ENCODE peak calls at places on chromosome 14, in ten cellular contexts. C is endothelial cell; H is fibroblast of lung; T is cardiac fibroblast; E is HL-60; R is activated CD8-positive, alpha-beta T cell treated with anti-CD3 and anti-CD28 coated beads for 36 hours; X is suprapubic skin; U is brain microvascular endothelial cell; Z is mammary epithelial cell; W is choroid plexus epithelial cell. S is an unnamed sample.

GRCh38 chr14:80325112-80325511 is 113.8 kb upstream of the DIO2 start:
- DNase-seq in R (no peak), H (no peak), T (no peak), C (no peak), W (no peak), U (no peak), Z (no peak), X (no peak), E (no peak), S (no peak)

GRCh38 chr14:92551066-92551841 is 37.7 kb downstream of the RIN3 start:
- DNase-seq in R (peak; percentile 72), C (no peak), Z (no peak), W (no peak), E (no peak), H (no peak), U (no peak), X (no peak), T (no peak), S (no peak)

GRCh38 chr14:90555126-90556049 is 158.6 kb downstream of the CALM1 start:
- DNase-seq in Z (no peak), R (no peak), C (no peak), W (no peak), E (no peak), U (no peak), H (no peak), X (no peak), T (no peak), S (no peak)

GRCh38 chr14:90999299-90999698 is 61.1 kb downstream of the RPS6KA5 start:
- DNase-seq in R (no peak), C (no peak), U (no peak), E (no peak), T (no peak), Z (no peak), X (no peak), W (no peak), H (no peak), S (no peak)

GRCh38 chr14:64764641-64765520 is 60.7 kb downstream of the PLEKHG3 start:
- DNase-seq in X (peak; percentile 75), H (peak; percentile 65), U (peak; percentile 70), W (peak; percentile 78), T (peak; percentile 71), C (peak; percentile 82), Z (peak; percentile 61), E (peak; percentile 51), R (peak; percentile 71), S (no peak)

GRCh38 chr14:94390372-94391086 is 2.1 kb upstream of the SERPINA1 start:
- DNase-seq in H (peak; percentile 40), E (peak; percentile 71), R (no peak), W (no peak), C (no peak), X (no peak), Z (peak; percentile 36), T (no peak), U (no peak), S (no peak)

GRCh38 chr14:89417111-89417468 is at the start of gene FOXN3:
- DNase-seq in R (peak; percentile 91), E (peak; percentile 93), X (peak; percentile 97), H (peak; percentile 87), C (peak; percentile 90), T (peak; percentile 88), W (peak; percentile 93), U (peak; percentile 81), Z (peak; percentile 84), S (peak; percentile 75)

GRCh38 chr14:25014440-25014839 is 35.5 kb downstream of the STXBP6 start:
- DNase-seq in W (peak; percentile 22), H (no peak), E (no peak), U (no peak), R (no peak), C (no peak), X (no peak), T (peak; percentile 3), Z (no peak), S (no peak)

GRCh38 chr14:92549096-92549852 is 35.7 kb downstream of the RIN3 start:
- DNase-seq in X (no peak), C (no peak), U (no peak), H (no peak), W (no peak), E (no peak), Z (no peak), T (no peak), R (no peak), S (no peak)

GRCh38 chr14:68694516-68695235 is 98.2 kb downstream of the ZFP36L1 start:
- DNase-seq in R (no peak), T (peak; percentile 84), E (no peak), U (no peak), X (peak; percentile 64), C (no peak), W (peak; percentile 67), Z (no peak), H (peak; percentile 73), S (no peak)

GRCh38 chr14:104117341-104118005 is 20.9 kb upstream of the KIF26A start:
- DNase-seq in H (no peak), X (peak; percentile 69), T (no peak), W (no peak), Z (no peak), E (no peak), U (no peak), R (peak; percentile 1), C (no peak), S (no peak)

GRCh38 chr14:39316844-39317553 is 83.3 kb downstream of the MIA2 start:
- DNase-seq in W (no peak), U (no peak), E (no peak), X (no peak), Z (no peak), C (no peak), T (no peak), H (no peak), R (no peak), S (no peak)

GRCh38 chr14:102952276-102952675 is 29.8 kb downstream of the AMN start:
- DNase-seq in X (no peak), Z (no peak), H (no peak), C (no peak), E (no peak), T (no peak), U (no peak), R (no peak), W (no peak), S (no peak)
- TF ChIP-seq CTCF in X (no peak), Z (no peak), H (no peak), C (no peak), E (no peak), T (no peak), U (no peak), R (no peak), W (no peak), S (no peak)

GRCh38 chr14:71753126-71753830 is 179.0 kb upstream of the RGS6 start:
- DNase-seq in R (peak; percentile 83), Z (peak; percentile 68), C (peak; percentile 82), E (peak; percentile 39), W (peak; percentile 88), H (peak; percentile 84), T (peak; percentile 95), X (peak; percentile 90), U (peak; percentile 87), S (peak; percentile 76)
- TF ChIP-seq CTCF in R (peak; percentile 97), Z (peak; percentile 96), C (peak; percentile 71), E (peak; percentile 7), W (peak; percentile 93), H (peak; percentile 93), T (peak; percentile 94), X (peak; percentile 84), U (peak; percentile 93), S (peak; percentile 79)

GRCh38 chr14:106436310-106436905 is 910.0 kb downstream of the TMEM121 start:
- DNase-seq in E (peak; percentile 56), R (no peak), T (peak; percentile 14), C (no peak), W (no peak), X (no peak), H (no peak), Z (no peak), U (no peak), S (no peak)
- TF ChIP-seq CTCF in E (peak; percentile 40), R (no peak), T (peak; percentile 27), C (no peak), W (no peak), X (peak; percentile 24), H (no peak), Z (peak; percentile 3), U (peak; percentile 20), S (no peak)

GRCh38 chr14:77065851-77066554 is 32.1 kb upstream of the CIPC start:
- DNase-seq in C (no peak), H (no peak), U (no peak), W (no peak), E (no peak), Z (no peak), R (no peak), T (no peak), X (no peak), S (no peak)

GRCh38 chr14:77069551-77069950 is 28.5 kb upstream of the CIPC start:
- DNase-seq in C (no peak), E (no peak), T (no peak), X (no peak), W (no peak), U (no peak), H (no peak), R (no peak), Z (no peak), S (no peak)

GRCh38 chr14:77067632-77068514 is 30.2 kb upstream of the CIPC start:
- DNase-seq in H (peak; percentile 51), R (peak; percentile 68), W (peak; percentile 76), Z (peak; percentile 54), E (peak; percentile 21), X (no peak), C (peak; percentile 73), T (peak; percentile 65), U (peak; percentile 40), S (no peak)

GRCh38 chr14:77066555-77067172 is 31.4 kb upstream of the CIPC start:
- DNase-seq in C (no peak), H (no peak), X (no peak), U (no peak), T (no peak), Z (no peak), W (no peak), E (no peak), R (no peak), S (no peak)

DNA sequence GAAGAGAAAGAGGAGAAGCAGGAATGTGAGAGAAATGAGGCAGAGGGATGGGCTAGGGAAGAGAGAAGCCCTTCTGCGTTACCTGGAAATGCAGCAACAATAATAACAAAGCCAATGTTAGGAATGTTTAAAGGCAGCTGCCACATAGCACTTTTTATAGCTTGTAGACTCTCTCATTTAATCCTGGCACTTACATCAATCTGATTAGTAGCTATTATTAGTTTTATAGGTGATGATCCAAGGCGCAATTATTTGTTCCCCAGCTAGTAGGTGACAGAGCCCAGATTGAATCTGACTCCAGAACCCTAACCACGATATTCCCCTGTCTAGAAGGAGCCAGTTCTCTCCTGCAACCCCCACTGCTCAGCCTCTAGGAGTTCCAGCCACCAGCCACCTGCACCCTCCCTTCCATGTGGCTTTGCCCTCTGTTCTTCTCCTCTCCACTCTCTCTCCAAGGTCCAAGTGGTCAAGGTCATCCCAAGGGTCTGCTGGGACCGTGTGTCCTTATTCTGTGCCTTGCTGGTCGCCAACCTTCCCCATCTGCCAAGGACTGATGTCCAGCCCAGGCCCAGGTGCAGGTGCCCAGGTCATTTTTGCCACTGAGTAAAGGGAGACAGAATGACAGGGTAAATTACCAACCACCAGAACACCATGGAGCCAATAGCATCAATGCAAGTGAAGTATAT is 29.4 kb upstream of the CIPC start:
- DNase-seq in T (no peak), Z (no peak), E (no peak), X (no peak), R (no peak), H (no peak), C (no peak), U (no peak), W (no peak), S (no peak)
- TF ChIP-seq CTCF in T (no peak), Z (no peak), E (no peak), X (no peak), R (no peak), H (no peak), C (peak; percentile 17), U (no peak), W (no peak), S (no peak)